ENCODE peak calls at places on chromosome 21, in nine cellular contexts. P is heart right ventricle; E is RCC 7860; M is iPS-NIHi11; C is activated CD4-positive, CD25-positive, alpha-beta regulatory T cell; D is OCI-LY7; G is kidney glomerular epithelial cell; A is AG09319; S is heart left ventricle. U is an unnamed sample.
A peak's percentile ranks its signal among the peaks of the same experiment; 100 is the strongest.

GRCh38 chr21:34807881-34808568 is 139.2 kb downstream of the CLIC6 start:
- DNase-seq in P (no peak), E (peak; percentile 89), M (no peak), C (no peak), D (peak; percentile 15), G (peak; percentile 83), A (peak; percentile 79), S (no peak), U (no peak)

GRCh38 chr21:42012344-42012743 is 2.2 kb upstream of the ZBTB21 start:
- DNase-seq in P (no peak), E (no peak), M (no peak), C (no peak), D (no peak), G (no peak), A (no peak), S (no peak), U (no peak)

GRCh38 chr21:37220433-37220980 is 46.6 kb downstream of the VPS26C start:
- DNase-seq in P (no peak), E (no peak), M (peak; percentile 38), C (no peak), D (no peak), G (peak; percentile 29), A (no peak), S (no peak), U (peak; percentile 74)

GRCh38 chr21:15976807-15977206 is 247.0 kb downstream of the USP25 start:
- DNase-seq in P (no peak), E (no peak), M (no peak), C (no peak), D (peak; percentile 1), G (no peak), A (no peak), S (no peak), U (no peak)

GRCh38 chr21:19792004-19792403 is 1206.2 kb upstream of the NCAM2 start:
- DNase-seq in P (no peak), E (no peak), M (no peak), C (no peak), D (no peak), G (no peak), A (no peak), S (no peak), U (no peak)

GRCh38 chr21:15966216-15966615 is 236.4 kb downstream of the USP25 start:
- DNase-seq in P (no peak), E (no peak), M (no peak), C (no peak), D (no peak), G (no peak), A (no peak), S (no peak), U (no peak)

GRCh38 chr21:43301424-43302355 is 125.2 kb downstream of the SIK1 start:
- DNase-seq in P (no peak), E (no peak), M (no peak), C (no peak), D (no peak), G (no peak), A (no peak), S (peak; percentile 13), U (peak; percentile 59)

GRCh38 chr21:44019568-44019958 is 7.5 kb downstream of the TRAPPC10 start:
- DNase-seq in P (no peak), E (no peak), M (no peak), C (no peak), D (no peak), G (no peak), A (no peak), S (no peak), U (no peak)

GRCh38 chr21:29943885-29944284 is 4.1 kb upstream of the GRIK1 start:
- DNase-seq in P (no peak), E (no peak), M (no peak), C (no peak), D (no peak), G (no peak), A (no peak), S (no peak), U (no peak)

U was measured in Right ventricle myocardium inferior.